ENCODE peak calls at places on chromosomes 1 and 21, in seven cellular contexts. G, S, K, E, U, B and J are unnamed samples.

GRCh38 chr1:29542476-29543015 is 306.2 kb downstream of the PTPRU start:
- DNase-seq in G (no peak), S (no peak), K (peak), E (peak), U (no peak), B (no peak), J (no peak)

GRCh38 chr1:160076295-160076694 is 5.0 kb upstream of the KCNJ9 start:
- DNase-seq in G (no peak), S (no peak), K (no peak), E (no peak), U (peak), B (no peak), J (no peak)

GRCh38 chr1:44988531-44989156 is 2.2 kb upstream of the EIF2B3 start:
- DNase-seq in G (no peak), S (no peak), K (no peak), E (no peak), U (no peak), B (no peak), J (no peak)

GRCh38 chr1:3396411-3396810 is 58.1 kb upstream of the ARHGEF16 start:
- DNase-seq in G (no peak), S (no peak), K (no peak), E (no peak), U (no peak), B (no peak), J (no peak)

GRCh38 chr1:81812712-81813111 is 12.0 kb downstream of the ADGRL2 start:
- DNase-seq in G (no peak), S (no peak), K (no peak), E (no peak), U (no peak), B (no peak), J (no peak)

GRCh38 chr1:19495816-19496528 is 10.6 kb upstream of the CAPZB start:
- DNase-seq in G (no peak), S (no peak), K (no peak), E (no peak), U (peak), B (peak), J (no peak)

GRCh38 chr1:179816196-179816960 is 61.2 kb downstream of the TOR1AIP2 start:
- DNase-seq in G (no peak), S (no peak), K (no peak), E (peak), U (no peak), B (no peak), J (no peak)

GRCh38 chr1:234188454-234188792 is 184.8 kb upstream of the COA6 start:
- DNase-seq in G (peak), S (peak), K (no peak), E (no peak), U (no peak), B (no peak), J (peak)

GRCh38 chr1:20485527-20486456 is at the start of gene CAMK2N1:
- DNase-seq in G (peak), S (peak), K (peak), E (peak), U (peak), B (peak), J (peak)

GRCh38 chr21:43884012-43884860 is 19.2 kb downstream of the AGPAT3 start:
- DNase-seq in G (peak), S (peak), K (peak), E (no peak), U (no peak), B (no peak), J (peak)

GRCh38 chr21:42493109-42494060 is 2.6 kb downstream of the RSPH1 start:
- DNase-seq in G (no peak), S (no peak), K (no peak), E (no peak), U (no peak), B (no peak), J (no peak)

GRCh38 chr1:115099693-115100050 is 10.4 kb upstream of the TSPAN2 start:
- DNase-seq in G (no peak), S (no peak), K (no peak), E (no peak), U (peak), B (peak), J (no peak)

GRCh38 chr1:193533883-193534282 is 347.5 kb upstream of the B3GALT2 start:
- DNase-seq in G (no peak), S (no peak), K (no peak), E (no peak), U (no peak), B (no peak), J (no peak)

GRCh38 chr1:109493805-109494539 is at the start of gene CYB561D1:
- DNase-seq in G (peak), S (peak), K (peak), E (peak), U (peak), B (peak), J (peak)

GRCh38 chr1:50369830-50370229 is 53.4 kb downstream of the DMRTA2 start:
- DNase-seq in G (no peak), S (peak), K (no peak), E (no peak), U (no peak), B (no peak), J (no peak)
- TF ChIP-seq CTCF in G (peak), S (peak), K (no peak), E (no peak), U (peak), B (peak), J (no peak)

DNA sequence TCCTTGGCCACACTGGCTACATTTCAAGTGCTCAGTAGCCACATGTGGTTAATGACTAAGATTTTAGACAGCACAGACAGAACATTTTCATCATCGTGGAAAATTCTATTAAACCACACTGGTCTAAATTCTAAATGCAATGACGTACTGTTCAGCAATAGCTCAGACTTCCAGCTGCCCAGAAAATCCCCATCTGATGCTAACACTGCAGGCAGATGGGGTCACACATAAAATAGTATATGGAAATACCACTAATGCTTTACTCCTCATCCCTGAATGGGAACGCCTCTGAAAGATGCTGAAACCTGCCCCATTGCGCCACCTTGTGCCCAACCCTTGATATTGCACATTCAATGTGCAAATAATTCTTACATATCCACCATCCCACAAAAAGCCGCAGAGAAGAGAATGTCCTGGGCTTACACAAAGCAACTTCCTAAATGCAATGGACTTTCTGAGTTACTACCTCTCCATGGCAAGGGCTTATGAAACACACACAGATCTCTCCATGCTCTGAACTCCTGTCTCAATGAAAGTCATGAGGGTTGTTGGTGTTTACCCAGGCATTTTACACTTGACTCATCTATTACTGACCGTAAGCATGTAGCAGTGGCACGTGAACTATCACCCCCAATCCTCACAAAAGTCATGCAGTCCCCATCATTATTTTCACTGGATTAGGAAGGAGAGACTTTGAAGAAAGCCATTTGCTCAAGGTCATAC is 20.3 kb upstream of the SLC5A9 start:
- DNase-seq in G (peak), S (peak), K (peak), E (peak), U (peak), B (peak), J (peak)
- TF ChIP-seq CTCF in G (peak), S (peak), K (peak), E (peak), U (peak), B (peak), J (peak)

GRCh38 chr1:230910755-230911117 is 42.4 kb upstream of the C1orf198 start:
- DNase-seq in G (no peak), S (no peak), K (no peak), E (no peak), U (peak), B (no peak), J (no peak)

GRCh38 chr1:230906226-230906625 is 37.9 kb upstream of the C1orf198 start:
- DNase-seq in G (no peak), S (no peak), K (no peak), E (no peak), U (no peak), B (no peak), J (no peak)

GRCh38 chr1:230905733-230906132 is 37.4 kb upstream of the C1orf198 start:
- DNase-seq in G (no peak), S (no peak), K (no peak), E (no peak), U (peak), B (no peak), J (no peak)

GRCh38 chr1:230909974-230910754 is 41.8 kb upstream of the C1orf198 start:
- DNase-seq in G (no peak), S (no peak), K (peak), E (peak), U (no peak), B (no peak), J (no peak)

GRCh38 chr1:230907472-230908205 is 39.3 kb upstream of the C1orf198 start:
- DNase-seq in G (no peak), S (no peak), K (no peak), E (no peak), U (peak), B (no peak), J (no peak)
- TF ChIP-seq CTCF in G (no peak), S (no peak), K (no peak), E (no peak), U (no peak), B (no peak), J (no peak)

DNA sequence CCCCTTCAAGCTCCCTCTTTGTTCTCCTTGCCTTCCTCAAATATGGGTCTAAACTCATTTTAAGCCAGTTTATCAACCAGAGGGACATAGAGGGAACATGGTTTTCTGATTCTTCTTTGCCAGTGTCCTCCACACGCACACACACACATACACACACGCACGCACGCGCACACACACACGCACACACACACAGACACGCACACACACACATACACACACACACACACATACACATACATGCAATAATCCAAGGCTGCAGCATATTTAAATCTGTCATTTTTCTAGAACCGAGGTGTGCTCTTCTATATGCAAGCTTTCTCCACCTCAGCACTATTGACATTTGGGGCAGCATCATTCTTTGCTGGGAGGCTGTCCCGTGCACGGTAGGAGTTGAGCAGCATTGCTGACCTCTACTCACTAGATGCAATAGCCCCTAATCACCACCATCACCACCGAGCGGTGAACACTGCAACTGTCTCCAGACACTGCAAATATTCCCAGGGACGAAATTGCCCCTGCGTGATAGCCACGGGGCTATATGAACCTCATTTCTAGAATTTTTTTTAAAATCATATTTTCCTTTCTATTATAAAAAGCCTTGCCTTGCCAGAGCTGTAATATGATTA is 8.0 kb downstream of the TNFRSF9 start:
- DNase-seq in G (peak), S (no peak), K (no peak), E (no peak), U (no peak), B (no peak), J (no peak)
- TF ChIP-seq CTCF in G (peak), S (no peak), K (no peak), E (no peak), U (no peak), B (no peak), J (no peak)

GRCh38 chr1:1550087-1550486 is 9.7 kb upstream of the TMEM240 start:
- DNase-seq in G (no peak), S (no peak), K (no peak), E (no peak), U (no peak), B (no peak), J (no peak)

GRCh38 chr1:1550591-1551432 is 10.4 kb upstream of the TMEM240 start:
- DNase-seq in G (peak), S (peak), K (no peak), E (no peak), U (peak), B (peak), J (no peak)

GRCh38 chr1:1547476-1547875 is 7.1 kb upstream of the TMEM240 start:
- DNase-seq in G (no peak), S (no peak), K (no peak), E (no peak), U (no peak), B (no peak), J (no peak)

GRCh38 chr1:1547011-1547410 is 6.6 kb upstream of the TMEM240 start:
- DNase-seq in G (no peak), S (no peak), K (no peak), E (no peak), U (no peak), B (no peak), J (no peak)

DNA sequence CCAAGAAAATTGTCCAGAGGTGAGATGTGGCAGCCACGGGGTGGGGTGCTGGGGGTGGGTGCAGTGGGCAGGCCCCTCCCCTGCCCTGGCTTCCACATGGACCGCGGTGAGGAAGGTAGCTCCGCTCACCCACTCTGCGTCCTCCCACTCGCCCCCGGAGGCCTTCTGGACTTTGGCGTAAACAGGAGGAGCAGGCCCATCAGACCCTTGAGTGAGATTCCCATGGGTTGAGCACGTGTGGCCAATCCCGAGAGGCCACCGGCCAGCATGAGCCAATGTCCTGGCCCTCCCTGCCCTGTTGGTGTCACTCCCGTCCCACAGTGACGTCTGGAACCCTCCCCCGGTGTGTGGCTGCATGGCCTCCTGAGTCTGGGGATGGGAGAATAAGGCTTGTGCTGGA is 8.2 kb upstream of the TMEM240 start:
- DNase-seq in G (peak), S (no peak), K (no peak), E (no peak), U (no peak), B (no peak), J (no peak)
- TF ChIP-seq CTCF in G (no peak), S (peak), K (no peak), E (no peak), U (no peak), B (no peak), J (no peak)

DNA sequence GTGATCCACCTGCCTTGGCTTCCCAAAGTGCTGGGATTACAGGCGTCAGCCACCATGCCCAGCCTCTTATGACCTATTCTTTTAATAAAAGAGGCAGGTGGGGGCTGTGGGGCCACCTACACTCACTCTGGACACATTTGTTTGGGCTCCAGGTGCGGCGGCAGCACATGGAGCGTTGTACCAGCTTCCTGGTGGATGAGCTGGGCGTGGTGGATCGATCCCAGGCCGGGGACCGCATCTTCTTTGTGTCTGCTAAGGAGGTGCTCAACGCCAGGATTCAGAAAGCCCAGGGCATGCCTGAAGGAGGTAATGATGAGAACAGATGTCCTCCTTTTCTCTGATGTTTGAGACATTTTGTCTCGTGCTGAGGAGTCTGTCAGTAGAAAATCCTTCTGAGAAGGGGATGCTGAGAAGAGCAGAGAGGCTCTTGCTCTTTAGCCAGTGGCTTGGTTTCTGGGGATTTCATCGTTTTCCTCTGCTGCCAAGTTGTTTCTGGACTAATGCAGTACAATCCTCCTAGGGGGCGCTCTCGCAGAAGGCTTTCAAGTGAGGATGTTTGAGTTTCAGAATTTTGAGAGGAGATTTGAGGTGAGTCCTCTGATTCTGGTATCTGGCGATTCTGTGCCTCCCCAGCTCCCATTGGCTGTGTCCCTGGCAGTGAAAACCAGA is 17.9 kb upstream of the MIIP start:
- DNase-seq in G (peak), S (peak), K (no peak), E (no peak), U (peak), B (no peak), J (no peak)
- TF ChIP-seq CTCF in G (peak), S (peak), K (no peak), E (no peak), U (peak), B (peak), J (peak)